ENCODE peak calls at places on chromosomes 7 and 10, in seven cellular contexts. B is B cell, D is dorsolateral prefrontal cortex, W is HCT116, U is epithelial cell of esophagus, S is brain microvascular endothelial cell, G is chondrocyte. Q is an unnamed sample.
A peak's percentile ranks its signal among the peaks of the same experiment; 100 is the strongest.

GRCh38 chr7:3120513-3120912 is 76.8 kb upstream of the CARD11 start:
- DNase-seq in G (no peak), S (no peak), W (no peak), B (no peak), D (no peak), U (no peak), Q (no peak)

GRCh38 chr10:47012214-47012613 is 101.0 kb downstream of the PTPN20 start:
- DNase-seq in G (no peak), W (no peak), S (no peak), B (no peak), D (no peak), U (no peak), Q (no peak)

GRCh38 chr7:760006-760405 is 32.9 kb upstream of the PRKAR1B start:
- DNase-seq in G (peak; percentile 35), U (no peak), B (no peak), S (no peak), W (no peak), D (no peak), Q (no peak)

GRCh38 chr7:18457832-18458231 is 37.7 kb upstream of the HDAC9 start:
- DNase-seq in B (no peak), W (no peak), D (no peak), U (peak; percentile 78), G (no peak), S (no peak), Q (no peak)

GRCh38 chr7:128268233-128268632 is 27.2 kb downstream of the LEP start:
- DNase-seq in W (no peak), D (no peak), S (no peak), U (no peak), B (no peak), G (no peak), Q (no peak)

GRCh38 chr7:143325215-143325614 is 9.3 kb downstream of the CLCN1 start:
- DNase-seq in B (no peak), W (no peak), U (no peak), G (no peak), D (no peak), S (no peak), Q (no peak)

GRCh38 chr10:95395947-95396449 is 105.2 kb upstream of the PDLIM1 start:
- DNase-seq in B (no peak), W (no peak), G (no peak), S (no peak), D (no peak), U (no peak), Q (no peak)

GRCh38 chr10:133336131-133337078 is at the start of gene CALY:
- DNase-seq in G (peak; percentile 86), W (no peak), S (no peak), D (peak; percentile 92), B (peak; percentile 89), U (no peak), Q (no peak)

GRCh38 chr7:155738652-155739537 is 73.4 kb downstream of the SHH start:
- DNase-seq in G (no peak), S (peak; percentile 80), W (peak; percentile 16), U (peak; percentile 80), B (peak; percentile 53), D (peak; percentile 89), Q (peak; percentile 47)

GRCh38 chr7:71613316-71613715 is 481.4 kb downstream of the GALNT17 start:
- DNase-seq in W (no peak), B (no peak), U (no peak), G (no peak), D (no peak), S (peak; percentile 46), Q (no peak)

GRCh38 chr7:71612011-71612410 is 480.1 kb downstream of the GALNT17 start:
- DNase-seq in S (no peak), D (no peak), B (no peak), G (no peak), U (no peak), W (no peak), Q (no peak)

GRCh38 chr7:71616217-71616616 is 484.3 kb downstream of the GALNT17 start:
- DNase-seq in S (no peak), U (no peak), B (no peak), W (no peak), G (no peak), D (no peak), Q (no peak)

GRCh38 chr7:71612892-71613291 is 480.9 kb downstream of the GALNT17 start:
- DNase-seq in U (no peak), W (no peak), G (no peak), D (no peak), S (no peak), B (no peak), Q (no peak)

GRCh38 chr7:71615017-71615416 is 483.1 kb downstream of the GALNT17 start:
- DNase-seq in D (no peak), U (no peak), S (no peak), G (no peak), B (no peak), W (no peak), Q (no peak)
- TF ChIP-seq CTCF in D (no peak), U (no peak), S (no peak), G (peak; percentile 18), B (no peak), W (no peak), Q (no peak)

GRCh38 chr10:20927495-20927894 is 30.4 kb upstream of the NEBL start:
- DNase-seq in S (no peak), W (no peak), G (no peak), U (no peak), B (no peak), D (no peak), Q (no peak)
- TF ChIP-seq CTCF in S (no peak), W (no peak), G (no peak), U (no peak), B (no peak), D (no peak), Q (no peak)

DNA sequence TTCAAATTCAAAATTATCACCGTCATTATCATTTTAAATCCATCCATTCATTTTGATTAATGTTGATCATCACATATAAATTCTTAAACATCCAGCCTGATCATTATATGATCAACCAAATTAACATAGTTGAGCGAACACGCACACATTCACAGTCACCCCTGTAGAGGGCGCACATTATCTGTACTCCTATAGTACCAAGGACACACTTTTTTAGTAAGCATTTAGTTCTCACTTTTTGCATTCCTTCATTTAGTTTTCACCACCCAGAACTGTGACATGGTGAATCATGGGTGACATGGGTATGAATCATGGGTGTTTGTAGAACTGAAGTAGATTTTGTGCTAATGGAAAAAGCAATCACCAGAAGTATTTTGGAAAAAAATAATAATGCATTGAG is 26.0 kb upstream of the ZNF735 start:
- DNase-seq in U (peak; percentile 1), G (no peak), W (no peak), D (no peak), B (no peak), S (no peak), Q (no peak)
- TF ChIP-seq CTCF in U (no peak), G (peak; percentile 13), W (peak; percentile 51), D (peak; percentile 26), B (peak; percentile 36), S (peak; percentile 14), Q (no peak)

DNA sequence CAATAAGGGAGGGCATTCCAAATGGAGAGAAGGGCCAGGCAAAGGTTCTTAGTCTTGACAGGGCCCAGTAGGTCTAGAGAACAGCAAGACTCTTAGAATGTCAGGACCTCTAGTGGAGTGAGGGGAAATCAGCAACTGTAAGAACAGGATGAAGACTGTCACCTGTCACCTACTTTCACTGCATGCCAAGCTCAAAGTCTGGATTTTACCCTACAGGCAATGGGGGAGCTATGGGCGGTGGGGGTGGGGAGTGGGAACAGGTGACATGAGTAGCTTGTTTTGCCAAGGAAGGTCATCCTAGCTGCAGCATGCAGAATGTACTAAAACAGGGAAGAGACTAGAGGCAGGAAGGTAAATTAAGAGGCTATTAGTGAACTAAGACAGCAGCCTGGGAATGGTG is 18.3 kb downstream of the GOT1 start:
- DNase-seq in D (no peak), W (no peak), G (no peak), S (no peak), U (no peak), B (no peak), Q (no peak)
- TF ChIP-seq CTCF in D (no peak), W (peak; percentile 19), G (no peak), S (no peak), U (no peak), B (no peak), Q (no peak)

GRCh38 chr7:44097064-44097932 is 6.8 kb upstream of the AEBP1 start:
- DNase-seq in G (no peak), S (no peak), D (no peak), B (peak; percentile 78), U (no peak), W (no peak), Q (no peak)

GRCh38 chr7:44098092-44099068 is 5.8 kb upstream of the AEBP1 start:
- DNase-seq in D (no peak), S (no peak), U (no peak), B (no peak), G (no peak), W (no peak), Q (no peak)

GRCh38 chr7:44094796-44095592 is 9.2 kb upstream of the AEBP1 start:
- DNase-seq in W (no peak), U (no peak), B (no peak), G (no peak), S (no peak), D (no peak), Q (no peak)

GRCh38 chr7:44095781-44096180 is 8.4 kb upstream of the AEBP1 start:
- DNase-seq in D (no peak), S (no peak), G (no peak), U (no peak), B (no peak), W (no peak), Q (no peak)

DNA sequence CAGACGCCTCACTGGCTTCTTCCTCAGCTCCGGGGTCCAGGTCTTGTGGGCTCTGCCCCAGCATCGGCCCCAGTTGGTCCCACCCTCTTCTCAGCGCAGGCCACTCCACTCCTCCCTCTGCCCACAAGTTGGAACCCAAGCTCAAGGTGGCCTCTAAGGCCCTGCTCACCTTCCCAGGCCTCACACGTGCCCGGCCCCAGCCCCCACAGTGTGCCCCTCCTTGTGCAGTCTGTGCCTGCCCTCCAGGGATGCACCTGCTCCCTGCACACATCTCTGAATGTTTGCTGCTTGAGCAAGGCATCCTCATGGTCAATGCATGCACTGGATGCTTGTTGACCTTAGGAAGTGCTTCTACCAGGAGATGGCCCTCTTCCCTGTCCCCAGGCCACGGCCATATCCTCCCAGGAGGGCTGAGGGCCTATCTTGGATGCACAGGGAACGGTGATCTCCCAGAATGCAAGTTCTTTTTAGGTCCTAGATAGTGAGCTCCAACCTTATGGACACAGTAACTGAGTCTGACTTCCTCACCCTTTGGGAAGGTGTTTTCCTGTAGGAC is 7.7 kb upstream of the AEBP1 start:
- DNase-seq in B (no peak), U (no peak), D (no peak), S (no peak), G (no peak), W (no peak), Q (no peak)
- TF ChIP-seq CTCF in B (no peak), U (no peak), D (no peak), S (no peak), G (no peak), W (no peak), Q (no peak)